ENCODE peak calls at places on chromosomes 1 and 21, in eight cellular contexts. X is GM12892; H is Kasumi-1; N is H7; D is OCI-LY7; S is NCI-H1417; K is naive thymus-derived CD8-positive, alpha-beta T cell; G is activated CD4-positive, alpha-beta T cell treated with anti-CD3 and anti-CD28 coated beads for 36 hours. B is an unnamed sample.

GRCh38 chr1:104593418-104594187 is 843.9 kb downstream of the AMY1C start:
- DNase-seq in K (no peak), X (no peak), G (no peak), D (peak; percentile 49), S (no peak), N (no peak), H (no peak), B (no peak)

GRCh38 chr1:11823366-11824137 is 17.6 kb downstream of the CLCN6 start:
- DNase-seq in G (no peak), K (no peak), H (no peak), N (no peak), D (no peak), S (no peak), X (no peak), B (no peak)

GRCh38 chr1:210633140-210633539 is 304.4 kb downstream of the HHAT start:
- DNase-seq in G (no peak), H (no peak), N (no peak), X (no peak), S (no peak), D (no peak), K (no peak), B (no peak)

GRCh38 chr1:84427520-84428188 is 29.4 kb downstream of the DNASE2B start:
- DNase-seq in H (no peak), X (no peak), K (no peak), G (no peak), S (no peak), N (no peak), D (no peak), B (no peak)

GRCh38 chr21:15289896-15290841 is 225.4 kb upstream of the NRIP1 start:
- DNase-seq in X (no peak), H (no peak), G (no peak), N (peak; percentile 76), D (no peak), K (no peak), S (peak; percentile 89), B (no peak)

GRCh38 chr1:186648606-186649005 is 31.6 kb downstream of the PTGS2 start:
- DNase-seq in X (no peak), S (no peak), N (no peak), G (no peak), H (no peak), K (no peak), D (no peak), B (no peak)

GRCh38 chr1:10682449-10683365 is 113.7 kb downstream of the CASZ1 start:
- DNase-seq in S (peak; percentile 77), H (no peak), N (no peak), D (no peak), G (no peak), K (no peak), X (no peak), B (no peak)

GRCh38 chr1:155961937-155962336 is 16.4 kb downstream of the ARHGEF2 start:
- DNase-seq in H (no peak), S (no peak), N (peak; percentile 68), G (peak; percentile 39), X (no peak), D (no peak), K (no peak), B (peak; percentile 49)

GRCh38 chr1:6245869-6246496 is 2.0 kb downstream of the HES3 start:
- DNase-seq in K (no peak), S (peak; percentile 83), D (peak; percentile 29), X (peak; percentile 67), N (peak; percentile 99), H (no peak), G (peak; percentile 73), B (no peak)